ENCODE peak calls at places on chromosomes 12 and 14, in ten cellular contexts. K is A673; T is pancreas; Q is H1; D is neuronal stem cell; I is mucosa of descending colon; V is naive thymus-derived CD4-positive, alpha-beta T cell; U is Caco-2; S is fibroblast of lung; E is suprapubic skin. W is an unnamed sample.
A peak's percentile ranks its signal among the peaks of the same experiment; 100 is the strongest.

GRCh38 chr12:82783456-82783855 is 96.8 kb downstream of the TMTC2 start:
- DNase-seq in K (peak; percentile 75), T (no peak), Q (no peak), D (no peak), I (no peak), V (no peak), U (no peak), S (no peak), E (no peak), W (no peak)

GRCh38 chr12:102962986-102963385 is 5.5 kb downstream of the ASCL1 start:
- DNase-seq in K (no peak), T (no peak), Q (no peak), D (no peak), I (no peak), V (no peak), U (no peak), S (no peak), E (no peak), W (no peak)

GRCh38 chr14:100810861-100811461 is 15.0 kb upstream of the MEG3 start:
- DNase-seq in K (no peak), T (no peak), Q (no peak), D (no peak), I (no peak), V (no peak), U (no peak), S (no peak), E (no peak), W (no peak)

GRCh38 chr12:66188584-66189475 is at the start of gene IRAK3:
- DNase-seq in K (peak; percentile 25), T (peak; percentile 40), Q (peak; percentile 79), D (peak; percentile 29), I (peak; percentile 72), V (no peak), U (no peak), S (peak; percentile 72), E (peak; percentile 95), W (peak; percentile 52)

GRCh38 chr14:56659964-56660551 is 80.5 kb downstream of the TMEM260 start:
- DNase-seq in K (peak; percentile 90), T (no peak), Q (no peak), D (peak; percentile 37), I (no peak), V (no peak), U (no peak), S (peak; percentile 63), E (no peak), W (peak; percentile 62)

GRCh38 chr14:100675664-100676063 is 51.0 kb upstream of the DLK1 start:
- DNase-seq in K (no peak), T (no peak), Q (no peak), D (no peak), I (no peak), V (no peak), U (no peak), S (no peak), E (no peak), W (peak; percentile 45)

GRCh38 chr14:43900173-43900655 is 606.9 kb downstream of the FSCB start:
- DNase-seq in K (no peak), T (no peak), Q (no peak), D (no peak), I (no peak), V (no peak), U (no peak), S (no peak), E (no peak), W (no peak)

GRCh38 chr14:49962616-49963015 is 69.7 kb downstream of the ARF6 start:
- DNase-seq in K (no peak), T (no peak), Q (no peak), D (no peak), I (peak; percentile 64), V (no peak), U (no peak), S (no peak), E (no peak), W (no peak)

GRCh38 chr14:70907996-70908917 is 998 bp downstream of the PCNX1 start:
- DNase-seq in K (peak; percentile 51), T (peak; percentile 59), Q (peak; percentile 88), D (no peak), I (peak; percentile 70), V (no peak), U (no peak), S (peak; percentile 64), E (peak; percentile 81), W (peak; percentile 77)

GRCh38 chr14:70907172-70907995 is at the start of gene PCNX1:
- DNase-seq in K (peak; percentile 92), T (peak; percentile 86), Q (peak; percentile 97), D (peak; percentile 86), I (peak; percentile 92), V (peak; percentile 91), U (peak; percentile 86), S (peak; percentile 84), E (peak; percentile 95), W (peak; percentile 96)

GRCh38 chr14:70906785-70907171 is 481 bp upstream of the PCNX1 start:
- DNase-seq in K (no peak), T (no peak), Q (no peak), D (no peak), I (no peak), V (no peak), U (no peak), S (no peak), E (no peak), W (peak; percentile 19)

GRCh38 chr14:70909788-70910614 is 2.7 kb downstream of the PCNX1 start:
- DNase-seq in K (peak; percentile 49), T (no peak), Q (no peak), D (no peak), I (no peak), V (no peak), U (no peak), S (peak; percentile 23), E (no peak), W (no peak)

DNA sequence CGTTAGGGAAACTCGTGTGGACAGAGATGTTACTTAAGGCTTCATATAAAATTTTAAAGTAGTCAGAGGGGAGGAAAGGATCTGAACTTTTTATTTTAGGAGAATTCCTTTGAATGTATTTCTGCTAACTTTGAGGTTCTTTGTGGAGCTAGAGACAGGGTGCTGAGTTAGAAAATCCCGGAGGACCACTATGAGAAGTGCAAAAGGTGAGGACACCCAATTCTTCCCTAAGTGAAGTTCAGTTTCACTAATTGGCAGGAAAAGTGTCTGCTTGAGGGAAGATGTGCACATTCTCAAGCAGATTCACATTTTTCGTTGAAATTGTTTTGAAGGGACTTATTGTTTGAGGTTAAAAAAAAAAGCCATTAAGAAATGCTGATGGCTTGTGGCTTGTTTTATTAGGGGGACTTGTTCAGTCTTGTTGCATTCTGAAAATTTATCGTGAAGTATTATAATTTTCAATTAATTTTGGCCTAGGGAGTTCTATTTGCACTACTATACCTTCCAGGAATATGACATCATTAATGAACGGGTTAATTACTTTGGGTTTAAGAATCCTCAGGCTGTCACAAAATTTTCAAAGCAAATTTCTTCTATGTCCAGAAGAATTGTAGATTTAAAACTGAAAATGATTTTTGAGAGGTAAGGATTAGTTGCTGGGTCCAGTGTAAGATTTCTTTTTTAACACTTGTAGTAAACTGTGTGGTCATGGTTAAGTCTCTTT is 1.8 kb downstream of the PCNX1 start:
- DNase-seq in K (no peak), T (no peak), Q (no peak), D (no peak), I (no peak), V (no peak), U (no peak), S (no peak), E (no peak), W (no peak)
- H3K4me3 ChIP-seq in K (peak overlapping the region; percentile 93), T (peak overlapping the region; percentile 88), Q (peak overlapping the region; percentile 89), D (peak overlapping the region; percentile 70), I (no peak overlapping the region), V (peak overlapping the region; percentile 93), U (peak overlapping the region; percentile 95), S (peak overlapping the region; percentile 87), E (peak overlapping the region; percentile 100), W (peak overlapping the region; percentile 90)

DNA sequence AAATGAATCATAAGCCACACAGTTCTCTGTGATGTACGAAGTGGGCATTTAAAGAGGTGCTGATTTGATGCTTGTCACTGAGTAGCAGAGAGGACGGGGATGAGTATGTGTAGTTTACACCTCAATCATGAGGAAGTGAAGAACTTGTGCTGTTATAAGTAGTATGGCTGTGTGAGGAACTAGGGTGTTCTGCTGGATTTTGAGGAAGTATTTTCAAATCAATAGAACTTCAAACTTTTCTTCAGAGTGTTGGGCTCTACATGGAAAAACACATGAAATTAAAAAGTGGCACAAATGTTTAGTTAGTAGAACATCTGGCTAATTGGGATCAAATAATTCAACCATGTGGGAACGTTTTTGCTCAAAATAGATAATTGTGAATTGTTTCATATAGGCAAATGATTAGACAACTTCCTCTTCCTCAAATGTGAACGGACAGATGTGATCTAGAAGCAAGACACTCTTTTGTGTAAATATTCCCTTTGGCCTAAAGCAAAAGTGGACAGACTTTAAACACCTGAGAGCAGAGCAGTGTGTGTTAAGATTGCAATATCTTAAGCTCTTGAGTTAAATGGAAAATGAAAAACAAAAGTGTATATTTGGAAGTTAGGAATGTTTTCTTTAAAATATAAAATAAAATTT is 168.5 kb downstream of the NAV3 start:
- DNase-seq in K (no peak), T (no peak), Q (no peak), D (no peak), I (no peak), V (no peak), U (no peak), S (no peak), E (no peak), W (no peak)
- H3K4me1 ChIP-seq in K (no peaks in the 10 kb centered on the region), T (no peaks in the 10 kb centered on the region), Q (no peaks in the 10 kb centered on the region), D (no peaks in the 10 kb centered on the region), I (peaks cover 6% of the 10 kb centered on the region), V (no peaks in the 10 kb centered on the region), U (no peaks in the 10 kb centered on the region), S (peaks cover 4% of the 10 kb centered on the region), E (no peaks in the 10 kb centered on the region), W (peaks cover 21% of the 10 kb centered on the region)

GRCh38 chr12:120231316-120232011 is 30.6 kb upstream of the RPLP0 start:
- DNase-seq in K (peak; percentile 94), T (peak; percentile 81), Q (no peak), D (no peak), I (peak; percentile 56), V (peak; percentile 44), U (peak; percentile 75), S (peak; percentile 78), E (no peak), W (peak; percentile 80)
- H3K4me3 ChIP-seq in K (no peak overlapping the region), T (no peak overlapping the region), Q (no peak overlapping the region), D (no peak overlapping the region), I (no peak overlapping the region), V (peak overlapping the region; percentile 27), U (no peak overlapping the region), S (no peak overlapping the region), E (peak overlapping the region; percentile 12), W (peak overlapping the region; percentile 63)

GRCh38 chr14:45082420-45082819 is 1.5 kb upstream of the PRPF39 start:
- DNase-seq in K (no peak), T (no peak), Q (no peak), D (no peak), I (no peak), V (no peak), U (no peak), S (no peak), E (no peak), W (no peak)

GRCh38 chr14:45083979-45084722 is at the start of gene PRPF39:
- DNase-seq in K (peak; percentile 97), T (peak; percentile 96), Q (peak; percentile 96), D (peak; percentile 91), I (peak; percentile 98), V (peak; percentile 90), U (peak; percentile 87), S (peak; percentile 90), E (peak; percentile 96), W (peak; percentile 98)

GRCh38 chr14:45083622-45083978 is 316 bp upstream of the PRPF39 start:
- DNase-seq in K (no peak), T (no peak), Q (no peak), D (no peak), I (no peak), V (no peak), U (no peak), S (no peak), E (no peak), W (no peak)

GRCh38 chr14:45089813-45090212 is 5.9 kb downstream of the PRPF39 start:
- DNase-seq in K (no peak), T (no peak), Q (no peak), D (no peak), I (no peak), V (no peak), U (no peak), S (peak; percentile 32), E (no peak), W (peak; percentile 15)

GRCh38 chr14:45085004-45085403 is 1.1 kb downstream of the PRPF39 start:
- DNase-seq in K (peak; percentile 14), T (no peak), Q (no peak), D (no peak), I (no peak), V (no peak), U (no peak), S (peak; percentile 75), E (no peak), W (peak; percentile 54)
- H3K4me1 ChIP-seq in K (peaks cover 18% of the 10 kb centered on the region), T (peaks cover 26% of the 10 kb centered on the region), Q (peaks cover 2% of the 10 kb centered on the region), D (peaks cover 4% of the 10 kb centered on the region), I (peaks cover 31% of the 10 kb centered on the region), V (peaks cover 21% of the 10 kb centered on the region), U (no peaks in the 10 kb centered on the region), S (no peaks in the 10 kb centered on the region), E (peaks cover 50% of the 10 kb centered on the region), W (peaks cover 45% of the 10 kb centered on the region)